ENCODE peak calls at places on chromosomes 1 and 21, in ten cellular contexts. One of them, this sample, is unnamed.

GRCh38 chr1:38657441-38657840 is 202.1 kb downstream of the RRAGC start:
- DNase-seq in astrocyte of the spinal cord: no peak
- DNase-seq in cardiac fibroblast: no peak
- DNase-seq in AG04450: no peak
- DNase-seq in heart right ventricle: no peak
- DNase-seq in cardiac muscle cell: no peak
- DNase-seq in pancreas: no peak
- DNase-seq in retinal pigment epithelial cell: no peak
- DNase-seq in WTC11: no peak
- DNase-seq in upper lobe of left lung: no peak
- DNase-seq in this sample: no peak

GRCh38 chr1:166305371-166305770 is 138.6 kb upstream of the FAM78B start:
- DNase-seq in astrocyte of the spinal cord: no peak
- DNase-seq in cardiac fibroblast: no peak
- DNase-seq in AG04450: no peak
- DNase-seq in heart right ventricle: no peak
- DNase-seq in cardiac muscle cell: no peak
- DNase-seq in pancreas: no peak
- DNase-seq in retinal pigment epithelial cell: no peak
- DNase-seq in WTC11: no peak
- DNase-seq in upper lobe of left lung: no peak
- DNase-seq in this sample: no peak

GRCh38 chr1:153363641-153364040 is 6.0 kb downstream of the S100A9 start:
- DNase-seq in astrocyte of the spinal cord: no peak
- DNase-seq in cardiac fibroblast: no peak
- DNase-seq in AG04450: no peak
- DNase-seq in heart right ventricle: no peak
- DNase-seq in cardiac muscle cell: no peak
- DNase-seq in pancreas: no peak
- DNase-seq in retinal pigment epithelial cell: no peak
- DNase-seq in WTC11: no peak
- DNase-seq in upper lobe of left lung: no peak
- DNase-seq in this sample: no peak

GRCh38 chr1:39727221-39727931 is 11.3 kb upstream of the PPIE start:
- DNase-seq in astrocyte of the spinal cord: no peak
- DNase-seq in cardiac fibroblast: no peak
- DNase-seq in AG04450: no peak
- DNase-seq in heart right ventricle: no peak
- DNase-seq in cardiac muscle cell: no peak
- DNase-seq in pancreas: no peak
- DNase-seq in retinal pigment epithelial cell: no peak
- DNase-seq in WTC11: no peak
- DNase-seq in upper lobe of left lung: no peak
- DNase-seq in this sample: no peak

GRCh38 chr1:3918966-3919611 is 19.0 kb upstream of the C1orf174 start:
- DNase-seq in astrocyte of the spinal cord: no peak
- DNase-seq in cardiac fibroblast: no peak
- DNase-seq in AG04450: no peak
- DNase-seq in heart right ventricle: no peak
- DNase-seq in cardiac muscle cell: no peak
- DNase-seq in pancreas: peak
- DNase-seq in retinal pigment epithelial cell: no peak
- DNase-seq in WTC11: no peak
- DNase-seq in upper lobe of left lung: no peak
- DNase-seq in this sample: no peak

GRCh38 chr1:225872075-225872430 is 10.1 kb downstream of the TMEM63A start:
- DNase-seq in astrocyte of the spinal cord: no peak
- DNase-seq in cardiac fibroblast: no peak
- DNase-seq in AG04450: no peak
- DNase-seq in heart right ventricle: no peak
- DNase-seq in cardiac muscle cell: no peak
- DNase-seq in pancreas: no peak
- DNase-seq in retinal pigment epithelial cell: no peak
- DNase-seq in WTC11: no peak
- DNase-seq in upper lobe of left lung: no peak
- DNase-seq in this sample: no peak

GRCh38 chr1:228004331-228004871 is 2.4 kb upstream of the WNT3A start:
- DNase-seq in astrocyte of the spinal cord: no peak
- DNase-seq in cardiac fibroblast: peak
- DNase-seq in AG04450: no peak
- DNase-seq in heart right ventricle: peak
- DNase-seq in cardiac muscle cell: peak
- DNase-seq in pancreas: no peak
- DNase-seq in retinal pigment epithelial cell: no peak
- DNase-seq in WTC11: peak
- DNase-seq in upper lobe of left lung: peak
- DNase-seq in this sample: peak

GRCh38 chr1:184881941-184882648 is 92.2 kb downstream of the NIBAN1 start:
- DNase-seq in astrocyte of the spinal cord: peak
- DNase-seq in cardiac fibroblast: peak
- DNase-seq in AG04450: no peak
- DNase-seq in heart right ventricle: no peak
- DNase-seq in cardiac muscle cell: no peak
- DNase-seq in pancreas: no peak
- DNase-seq in retinal pigment epithelial cell: no peak
- DNase-seq in WTC11: no peak
- DNase-seq in upper lobe of left lung: no peak
- DNase-seq in this sample: no peak

GRCh38 chr1:10824821-10825540 is 28.5 kb upstream of the CASZ1 start:
- DNase-seq in astrocyte of the spinal cord: peak
- DNase-seq in cardiac fibroblast: peak
- DNase-seq in AG04450: peak
- DNase-seq in heart right ventricle: no peak
- DNase-seq in cardiac muscle cell: no peak
- DNase-seq in pancreas: no peak
- DNase-seq in retinal pigment epithelial cell: peak
- DNase-seq in WTC11: no peak
- DNase-seq in upper lobe of left lung: no peak
- DNase-seq in this sample: no peak

GRCh38 chr1:191831572-191831971 is 326.7 kb upstream of the RGS18 start:
- DNase-seq in astrocyte of the spinal cord: peak
- DNase-seq in cardiac fibroblast: peak
- DNase-seq in AG04450: no peak
- DNase-seq in heart right ventricle: no peak
- DNase-seq in cardiac muscle cell: no peak
- DNase-seq in pancreas: no peak
- DNase-seq in retinal pigment epithelial cell: no peak
- DNase-seq in WTC11: no peak
- DNase-seq in upper lobe of left lung: no peak
- DNase-seq in this sample: no peak
- TF ChIP-seq CTCF in astrocyte of the spinal cord: no peak
- TF ChIP-seq CTCF in cardiac fibroblast: no peak
- TF ChIP-seq CTCF in AG04450: no peak
- TF ChIP-seq CTCF in heart right ventricle: no peak
- TF ChIP-seq CTCF in cardiac muscle cell: no peak
- TF ChIP-seq CTCF in pancreas: no peak
- TF ChIP-seq CTCF in retinal pigment epithelial cell: peak
- TF ChIP-seq CTCF in WTC11: no peak
- TF ChIP-seq CTCF in upper lobe of left lung: no peak
- TF ChIP-seq CTCF in this sample: no peak

DNA sequence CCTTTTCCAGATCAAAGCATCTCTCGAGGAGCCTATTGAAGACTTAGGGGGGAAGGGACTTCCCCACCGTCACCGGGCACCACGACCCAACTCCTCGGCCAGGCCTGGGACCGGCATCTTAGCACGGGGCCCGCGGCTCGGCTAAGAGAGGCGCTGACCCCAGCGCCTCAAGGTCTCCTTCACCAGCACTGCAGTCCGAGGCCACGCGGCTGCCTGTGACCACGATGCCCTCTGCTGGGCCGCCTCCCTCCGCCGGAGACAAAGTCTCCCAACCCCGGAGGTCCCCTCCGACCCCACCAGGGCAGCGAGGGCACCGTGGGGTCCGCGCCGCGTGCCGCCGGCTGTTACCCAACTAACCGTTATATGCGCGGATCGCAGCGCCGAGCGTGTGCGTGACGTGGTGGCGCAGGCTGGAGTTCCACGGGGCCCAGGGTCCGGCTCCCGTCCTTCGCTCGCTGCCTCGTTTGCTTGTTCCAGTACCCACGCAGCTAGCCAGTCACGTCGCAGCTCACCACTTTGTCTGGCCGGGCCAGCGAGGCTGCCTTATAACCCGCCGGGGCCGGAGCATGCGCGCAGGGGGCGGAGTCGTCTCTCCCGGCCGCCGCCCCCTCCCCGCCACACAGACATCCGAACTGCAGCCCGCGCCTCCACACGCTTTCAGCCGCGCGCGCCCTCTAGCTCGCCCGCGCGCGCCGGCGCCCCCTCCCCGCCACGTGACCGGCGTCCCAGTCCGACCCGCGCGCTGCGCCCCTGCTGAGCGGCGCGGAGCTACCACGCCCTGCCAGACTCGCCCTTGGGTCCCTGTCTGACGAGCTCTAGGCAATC is at the start of gene SLC16A1:
- DNase-seq in astrocyte of the spinal cord: peak
- DNase-seq in cardiac fibroblast: peak
- DNase-seq in AG04450: peak
- DNase-seq in heart right ventricle: peak
- DNase-seq in cardiac muscle cell: peak
- DNase-seq in pancreas: peak
- DNase-seq in retinal pigment epithelial cell: peak
- DNase-seq in WTC11: peak
- DNase-seq in upper lobe of left lung: peak
- DNase-seq in this sample: peak
- TF ChIP-seq CTCF in astrocyte of the spinal cord: peak
- TF ChIP-seq CTCF in cardiac fibroblast: peak
- TF ChIP-seq CTCF in AG04450: peak
- TF ChIP-seq CTCF in heart right ventricle: peak
- TF ChIP-seq CTCF in cardiac muscle cell: peak
- TF ChIP-seq CTCF in pancreas: no peak
- TF ChIP-seq CTCF in retinal pigment epithelial cell: peak
- TF ChIP-seq CTCF in WTC11: no peak
- TF ChIP-seq CTCF in upper lobe of left lung: peak
- TF ChIP-seq CTCF in this sample: no peak

GRCh38 chr21:28018741-28019669 is 973.7 kb downstream of the LTN1 start:
- DNase-seq in astrocyte of the spinal cord: no peak
- DNase-seq in cardiac fibroblast: peak
- DNase-seq in AG04450: no peak
- DNase-seq in heart right ventricle: peak
- DNase-seq in cardiac muscle cell: peak
- DNase-seq in pancreas: peak
- DNase-seq in retinal pigment epithelial cell: no peak
- DNase-seq in WTC11: peak
- DNase-seq in upper lobe of left lung: no peak
- DNase-seq in this sample: no peak
- TF ChIP-seq CTCF in astrocyte of the spinal cord: peak
- TF ChIP-seq CTCF in cardiac fibroblast: peak
- TF ChIP-seq CTCF in AG04450: no peak
- TF ChIP-seq CTCF in heart right ventricle: peak
- TF ChIP-seq CTCF in cardiac muscle cell: peak
- TF ChIP-seq CTCF in pancreas: peak
- TF ChIP-seq CTCF in retinal pigment epithelial cell: no peak
- TF ChIP-seq CTCF in WTC11: no peak
- TF ChIP-seq CTCF in upper lobe of left lung: no peak
- TF ChIP-seq CTCF in this sample: no peak

DNA sequence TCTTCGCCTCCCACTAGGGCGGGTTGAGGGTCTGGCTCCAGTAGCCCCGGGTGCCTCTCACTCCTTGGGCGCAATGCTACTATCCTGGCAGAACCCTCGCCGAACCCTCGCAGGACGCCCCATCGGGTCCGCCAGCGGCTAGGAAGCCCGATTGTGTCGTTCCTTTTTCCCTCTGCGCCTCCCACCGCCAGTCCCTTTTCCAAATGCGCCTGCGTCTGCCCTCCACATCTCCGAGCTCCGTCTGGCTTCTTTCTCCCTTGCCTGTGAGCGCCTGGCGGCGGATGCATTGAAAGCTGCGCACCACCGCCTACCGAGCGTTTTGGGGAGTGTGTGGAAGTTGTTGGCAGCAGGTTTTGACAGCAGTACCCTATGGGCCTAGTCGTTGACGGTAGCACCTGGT is 1.0 kb upstream of the DIRAS3 start:
- DNase-seq in astrocyte of the spinal cord: peak
- DNase-seq in cardiac fibroblast: peak
- DNase-seq in AG04450: peak
- DNase-seq in heart right ventricle: peak
- DNase-seq in cardiac muscle cell: peak
- DNase-seq in pancreas: peak
- DNase-seq in retinal pigment epithelial cell: no peak
- DNase-seq in WTC11: peak
- DNase-seq in upper lobe of left lung: no peak
- DNase-seq in this sample: no peak
- TF ChIP-seq CTCF in astrocyte of the spinal cord: peak
- TF ChIP-seq CTCF in cardiac fibroblast: peak
- TF ChIP-seq CTCF in AG04450: peak
- TF ChIP-seq CTCF in heart right ventricle: peak
- TF ChIP-seq CTCF in cardiac muscle cell: peak
- TF ChIP-seq CTCF in pancreas: no peak
- TF ChIP-seq CTCF in retinal pigment epithelial cell: peak
- TF ChIP-seq CTCF in WTC11: no peak
- TF ChIP-seq CTCF in upper lobe of left lung: peak
- TF ChIP-seq CTCF in this sample: no peak

DNA sequence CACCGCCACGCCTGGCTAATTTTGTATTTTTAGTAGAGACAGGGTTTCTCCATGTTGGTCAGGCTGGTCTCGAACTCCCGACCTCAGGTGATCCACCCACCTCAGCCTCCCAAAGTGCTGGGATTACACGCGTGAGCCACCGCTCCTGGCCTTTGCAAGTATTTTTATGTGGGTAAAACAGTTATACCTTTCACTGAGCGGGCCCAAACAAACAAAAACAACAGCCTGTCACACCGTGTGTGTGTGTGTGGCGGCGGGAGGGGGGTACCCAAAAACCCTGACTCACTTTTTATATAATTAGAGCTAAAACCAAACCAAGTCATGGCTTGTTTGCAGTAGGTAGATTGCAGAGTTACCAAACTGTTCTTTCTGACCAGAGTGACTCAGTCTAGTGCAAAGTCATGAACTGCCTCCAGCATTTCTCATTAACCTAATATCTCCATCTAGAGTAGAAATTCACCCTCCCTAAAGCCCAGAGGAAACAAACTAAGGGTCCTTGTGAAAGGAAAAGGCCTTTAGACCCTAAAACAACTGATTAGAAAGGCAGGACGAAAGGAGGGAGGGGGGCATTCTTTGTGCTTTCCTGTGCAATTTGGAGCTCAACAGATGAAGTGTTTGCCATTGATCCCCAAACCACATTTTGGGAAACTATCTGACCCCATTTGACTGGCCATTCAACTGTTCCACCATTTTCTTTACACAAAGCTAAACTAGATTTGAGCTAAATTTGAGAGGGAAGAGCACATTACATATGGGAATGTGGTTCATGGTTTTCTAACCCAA is 181.0 kb downstream of the DHRS3 start:
- DNase-seq in astrocyte of the spinal cord: peak
- DNase-seq in cardiac fibroblast: peak
- DNase-seq in AG04450: no peak
- DNase-seq in heart right ventricle: no peak
- DNase-seq in cardiac muscle cell: no peak
- DNase-seq in pancreas: no peak
- DNase-seq in retinal pigment epithelial cell: no peak
- DNase-seq in WTC11: no peak
- DNase-seq in upper lobe of left lung: no peak
- DNase-seq in this sample: no peak
- TF ChIP-seq CTCF in astrocyte of the spinal cord: no peak
- TF ChIP-seq CTCF in cardiac fibroblast: no peak
- TF ChIP-seq CTCF in AG04450: no peak
- TF ChIP-seq CTCF in heart right ventricle: no peak
- TF ChIP-seq CTCF in cardiac muscle cell: no peak
- TF ChIP-seq CTCF in pancreas: no peak
- TF ChIP-seq CTCF in retinal pigment epithelial cell: no peak
- TF ChIP-seq CTCF in WTC11: no peak
- TF ChIP-seq CTCF in upper lobe of left lung: no peak
- TF ChIP-seq CTCF in this sample: no peak

GRCh38 chr1:71593523-71593922 is 512.7 kb upstream of the ZRANB2 start:
- DNase-seq in astrocyte of the spinal cord: peak
- DNase-seq in cardiac fibroblast: peak
- DNase-seq in AG04450: no peak
- DNase-seq in heart right ventricle: no peak
- DNase-seq in cardiac muscle cell: no peak
- DNase-seq in pancreas: no peak
- DNase-seq in retinal pigment epithelial cell: no peak
- DNase-seq in WTC11: no peak
- DNase-seq in upper lobe of left lung: no peak
- DNase-seq in this sample: no peak
- TF ChIP-seq CTCF in astrocyte of the spinal cord: peak
- TF ChIP-seq CTCF in cardiac fibroblast: no peak
- TF ChIP-seq CTCF in AG04450: peak
- TF ChIP-seq CTCF in heart right ventricle: no peak
- TF ChIP-seq CTCF in cardiac muscle cell: no peak
- TF ChIP-seq CTCF in pancreas: no peak
- TF ChIP-seq CTCF in retinal pigment epithelial cell: peak
- TF ChIP-seq CTCF in WTC11: no peak
- TF ChIP-seq CTCF in upper lobe of left lung: no peak
- TF ChIP-seq CTCF in this sample: no peak

This sample was measured in mesothelial cell of epicardium.